ENCODE peak calls at places on chromosomes 7 and 10, in seven cellular contexts. T is heart right ventricle, O is epithelial cell of esophagus, W is fibroblast of lung, D is fibroblast of mammary gland, P is AG04450, H is GM23338. Y is an unnamed sample.

GRCh38 chr7:98090116-98090515 is 16.5 kb upstream of the LMTK2 start:
- DNase-seq in P (no peak), T (no peak), W (no peak), H (no peak), D (no peak), O (peak), Y (no peak)

GRCh38 chr7:29146082-29146706 is at the start of gene CPVL:
- DNase-seq in D (no peak), P (no peak), O (no peak), T (peak), W (peak), H (peak), Y (no peak)

GRCh38 chr10:75935650-75936400 is 504.4 kb downstream of the LRMDA start:
- DNase-seq in T (no peak), W (no peak), H (no peak), O (no peak), D (no peak), P (no peak), Y (no peak)

GRCh38 chr7:89060234-89060633 is 264.7 kb upstream of the TEX47 start:
- DNase-seq in P (no peak), D (no peak), T (no peak), O (no peak), H (no peak), W (no peak), Y (no peak)

GRCh38 chr10:127153166-127153565 is 43.2 kb downstream of the INSYN2A start:
- DNase-seq in O (no peak), D (peak), T (no peak), P (peak), W (peak), H (no peak), Y (no peak)

GRCh38 chr10:80583681-80584080 is 46.0 kb downstream of the SH2D4B start:
- DNase-seq in O (no peak), D (no peak), W (no peak), T (no peak), P (no peak), H (no peak), Y (no peak)

GRCh38 chr10:60570941-60571340 is 181.3 kb upstream of the ANK3 start:
- DNase-seq in P (no peak), O (no peak), T (no peak), D (no peak), H (no peak), W (peak), Y (no peak)

GRCh38 chr7:94417921-94418320 is 23.2 kb downstream of the COL1A2 start:
- DNase-seq in W (no peak), D (no peak), T (no peak), O (no peak), H (no peak), P (no peak), Y (peak)

GRCh38 chr10:96650958-96651357 is 64.1 kb upstream of the TM9SF3 start:
- DNase-seq in D (no peak), O (no peak), T (no peak), W (no peak), P (no peak), H (no peak), Y (no peak)

GRCh38 chr7:29806131-29806792 is at the start of gene WIPF3:
- DNase-seq in T (peak), D (no peak), O (peak), W (peak), P (no peak), H (peak), Y (peak)

GRCh38 chr10:91410638-91411367 is 659 bp downstream of the HECTD2 start:
- DNase-seq in O (peak), W (peak), P (no peak), D (peak), T (no peak), H (no peak), Y (no peak)

GRCh38 chr10:34433241-34434076 is 381.6 kb downstream of the PARD3 start:
- DNase-seq in W (peak), O (no peak), H (no peak), P (no peak), T (no peak), D (peak), Y (no peak)

GRCh38 chr7:135959655-135960363 is 17.4 kb downstream of the MTPN start:
- DNase-seq in P (no peak), H (no peak), T (no peak), D (no peak), W (peak), O (no peak), Y (no peak)

GRCh38 chr7:114901771-114902170 is 20.1 kb upstream of the MDFIC start:
- DNase-seq in P (no peak), D (peak), O (peak), H (no peak), T (no peak), W (peak), Y (no peak)
- H3K4me3 ChIP-seq in P (no peak), D (no peak), O (peak), H (no peak), T (no peak), W (no peak), Y (no peak)

GRCh38 chr10:111650088-111650487 is 533.5 kb downstream of the GPAM start:
- DNase-seq in O (no peak), D (no peak), T (no peak), W (no peak), P (no peak), H (peak), Y (peak)
- TF ChIP-seq CTCF in O (no peak), D (no peak), T (no peak), W (no peak), P (no peak), H (peak), Y (peak)

GRCh38 chr10:88586462-88586861 is at the start of gene LIPJ:
- DNase-seq in W (no peak), H (no peak), O (no peak), D (no peak), P (no peak), T (no peak), Y (no peak)

GRCh38 chr10:88582806-88583583 is at the start of gene RNLS:
- DNase-seq in H (peak), T (peak), P (no peak), D (peak), O (peak), W (peak), Y (no peak)

GRCh38 chr10:88582411-88582805 is 710 bp downstream of the RNLS start:
- DNase-seq in H (no peak), O (no peak), D (no peak), P (no peak), T (no peak), W (no peak), Y (no peak)

DNA sequence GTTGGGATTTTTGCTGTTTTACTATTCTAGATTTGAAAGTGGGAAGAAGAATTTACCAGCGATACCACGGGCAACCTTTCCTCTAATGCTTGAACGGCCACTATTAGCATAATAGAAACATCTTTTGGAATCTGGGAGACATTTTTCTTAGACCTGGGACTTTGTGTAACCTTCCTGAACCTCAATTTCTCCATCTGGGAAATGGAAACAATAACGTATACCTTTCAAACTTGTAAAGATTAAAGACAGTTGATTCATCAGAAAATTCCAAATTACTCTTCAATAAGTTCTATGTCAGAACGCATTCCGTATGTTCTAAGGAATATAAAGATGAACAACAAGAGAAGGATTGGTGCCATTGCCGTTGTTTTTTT is 453 bp upstream of the RNLS start:
- DNase-seq in O (no peak), P (no peak), H (no peak), W (no peak), D (no peak), T (no peak), Y (no peak)
- H3K4me3 ChIP-seq in O (peak), P (peak), H (peak), W (peak), D (peak), T (peak), Y (no peak)

DNA sequence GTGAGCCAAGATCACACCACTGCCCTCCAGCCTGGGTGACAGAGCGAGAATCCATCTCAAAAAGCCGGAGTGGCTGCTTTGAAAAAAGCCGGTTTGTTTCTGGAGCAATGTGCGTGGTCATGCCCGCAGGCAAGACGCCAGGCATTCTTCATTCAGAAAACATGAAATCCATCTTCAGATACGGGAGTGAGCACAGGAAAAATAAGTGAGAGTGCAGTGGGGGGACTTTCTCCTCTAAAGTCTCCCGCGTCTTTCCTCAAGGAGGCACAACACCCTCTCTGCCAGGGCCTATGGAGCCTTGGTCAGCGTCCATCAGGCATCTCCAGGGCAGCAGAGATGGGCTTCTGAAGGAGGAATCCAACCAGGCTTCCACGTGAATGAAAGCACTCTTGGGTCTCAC is 62.3 kb upstream of the DGKI start:
- DNase-seq in O (no peak), H (no peak), W (peak), T (no peak), P (no peak), D (peak), Y (no peak)
- TF ChIP-seq CTCF in O (no peak), H (no peak), W (no peak), T (no peak), P (no peak), D (no peak), Y (no peak)

DNA sequence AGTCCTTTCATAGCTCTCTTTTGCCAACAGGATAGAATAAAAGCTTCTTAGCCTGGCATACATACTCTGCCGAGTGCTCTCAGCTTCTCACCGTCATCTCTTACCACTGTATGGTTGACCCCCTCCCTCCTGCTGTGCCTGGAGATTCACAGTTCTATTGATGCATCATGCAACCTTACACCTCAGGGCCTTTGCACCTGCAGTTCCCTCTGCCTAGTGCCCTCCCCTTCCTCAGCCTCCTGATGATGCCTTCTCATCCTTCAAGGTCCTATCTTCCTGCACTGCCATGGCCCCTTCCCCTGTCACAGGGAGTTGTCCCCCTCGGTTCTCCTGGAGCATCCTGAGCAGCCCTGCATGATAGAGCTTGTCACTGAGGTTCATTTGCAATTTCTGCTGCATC is 81.5 kb downstream of the CDH23 start:
- DNase-seq in T (no peak), P (no peak), H (no peak), O (no peak), W (no peak), D (no peak), Y (no peak)
- H3K4me3 ChIP-seq in T (no peak), P (no peak), H (no peak), O (no peak), W (no peak), D (no peak), Y (no peak)